ENCODE peak calls at places on chromosomes 11 and 22, in four cellular contexts. Z is AG08396; U is NCI-H2081 treated with DMSO at 0.1 percent for 48 hours; X is activated CD4-positive, alpha-beta T cell treated with anti-CD3 and anti-CD28 coated beads, Interleukin-2, amount 50 U/mL, for 1 hour. G is an unnamed sample.

GRCh38 chr11:36500315-36500721 is 9.8 kb downstream of the TRAF6 start:
- DNase-seq in X (no peak), Z (peak; percentile 72), U (no peak), G (peak; percentile 78)

GRCh38 chr22:49764151-49764581 is 63.5 kb downstream of the BRD1 start:
- DNase-seq in U (no peak), Z (no peak), X (no peak), G (no peak)

GRCh38 chr11:22193348-22194051 is 615 bp downstream of the ANO5 start:
- DNase-seq in U (no peak), X (no peak), Z (peak; percentile 6), G (peak; percentile 38)

GRCh38 chr11:134536677-134537076 is 124.6 kb upstream of the B3GAT1 start:
- DNase-seq in Z (no peak), U (no peak), X (no peak), G (no peak)

GRCh38 chr11:132093861-132094260 is 723.4 kb downstream of the NTM start:
- DNase-seq in X (no peak), Z (no peak), U (no peak), G (no peak)

GRCh38 chr11:19711911-19712280 is 741 bp upstream of the NAV2 start:
- DNase-seq in X (no peak), U (no peak), Z (no peak), G (peak; percentile 26)

GRCh38 chr11:106231591-106231990 is 154.1 kb downstream of the AASDHPPT start:
- DNase-seq in Z (peak; percentile 6), U (no peak), X (no peak), G (peak; percentile 1)

GRCh38 chr11:73195191-73196007 is 22.7 kb upstream of the P2RY2 start:
- DNase-seq in Z (no peak), U (no peak), X (no peak), G (peak; percentile 4)

GRCh38 chr11:76824980-76825725 is 35.6 kb upstream of the ACER3 start:
- DNase-seq in U (no peak), X (no peak), Z (no peak), G (no peak)

GRCh38 chr11:73239571-73240189 is 21.6 kb downstream of the P2RY2 start:
- DNase-seq in X (no peak), U (no peak), Z (no peak), G (no peak)

GRCh38 chr11:111185259-111185658 is 60.3 kb upstream of the POU2AF2 start:
- DNase-seq in X (no peak), U (no peak), Z (peak; percentile 26), G (no peak)

GRCh38 chr11:14381968-14382367 is 23.0 kb upstream of the RRAS2 start:
- DNase-seq in U (no peak), X (no peak), Z (no peak), G (no peak)

GRCh38 chr11:73478737-73479347 is 102.6 kb downstream of the RELT start:
- DNase-seq in X (no peak), U (no peak), Z (peak; percentile 58), G (peak; percentile 34)

GRCh38 chr11:126398721-126399120 is 43.2 kb downstream of the ST3GAL4 start:
- DNase-seq in U (no peak), X (no peak), Z (no peak), G (no peak)

GRCh38 chr11:77799338-77799737 is 21.2 kb downstream of the RSF1 start:
- DNase-seq in U (no peak), Z (no peak), X (no peak), G (no peak)

GRCh38 chr11:20373102-20373501 is 9.6 kb downstream of the HTATIP2 start:
- DNase-seq in Z (no peak), U (no peak), X (no peak), G (no peak)

GRCh38 chr11:62025429-62026105 is 58.1 kb upstream of the FTH1 start:
- DNase-seq in X (peak; percentile 77), Z (peak; percentile 75), U (no peak), G (no peak)

GRCh38 chr22:29511126-29511854 is 31.3 kb downstream of the NEFH start:
- DNase-seq in U (no peak), X (no peak), Z (no peak), G (no peak)

GRCh38 chr11:90738799-90739198 is 516.0 kb upstream of the CHORDC1 start:
- DNase-seq in U (no peak), Z (no peak), X (no peak), G (no peak)

G was measured in ACHN.